ENCODE peak calls at places on chromosome 21, in seven cellular contexts. M is SK-N-SH, F is HCT116, L is K562, Q is H1, S is HepG2, T is GM12878. I is an unnamed sample. For H3K4me1, the result is how much of the 10 kb centered on the place peaks cover.

GRCh38 chr21:38920631-38921398 is 115.1 kb downstream of the ETS2 start:
- DNase-seq in M (no peak), F (no peak), L (no peak), Q (no peak), S (no peak), T (no peak), I (no peak)

GRCh38 chr21:31342328-31342727 is 1.7 kb downstream of the TIAM1 start:
- DNase-seq in M (no peak), F (no peak), L (no peak), Q (no peak), S (no peak), T (no peak), I (no peak)

GRCh38 chr21:26732442-26733221 is 112.6 kb downstream of the ADAMTS1 start:
- DNase-seq in M (peak), F (no peak), L (peak), Q (peak), S (peak), T (no peak), I (peak)

GRCh38 chr21:16125274-16125673 is 395.5 kb downstream of the USP25 start:
- DNase-seq in M (peak), F (no peak), L (no peak), Q (no peak), S (no peak), T (no peak), I (no peak)

GRCh38 chr21:33126569-33126968 is 56.6 kb downstream of the OLIG1 start:
- DNase-seq in M (no peak), F (no peak), L (no peak), Q (no peak), S (no peak), T (no peak), I (no peak)

GRCh38 chr21:31185663-31186062 is 147.4 kb upstream of the KRTAP19-8 start:
- DNase-seq in M (no peak), F (no peak), L (no peak), Q (no peak), S (no peak), T (no peak), I (no peak)

GRCh38 chr21:17391811-17392340 is 121.0 kb upstream of the CXADR start:
- DNase-seq in M (no peak), F (no peak), L (no peak), Q (no peak), S (no peak), T (no peak), I (no peak)

GRCh38 chr21:31429500-31429899 is 85.4 kb upstream of the TIAM1 start:
- DNase-seq in M (no peak), F (no peak), L (peak), Q (no peak), S (no peak), T (no peak), I (no peak)

GRCh38 chr21:13854638-13855037 is 245.1 kb downstream of the POTED start:
- DNase-seq in M (no peak), F (no peak), L (no peak), Q (no peak), S (no peak), T (no peak), I (no peak)

GRCh38 chr21:39087238-39087975 is 95.8 kb downstream of the PSMG1 start:
- DNase-seq in M (no peak), F (no peak), L (no peak), Q (no peak), S (no peak), T (no peak), I (no peak)

GRCh38 chr21:29349702-29350101 is 51.0 kb downstream of the BACH1 start:
- DNase-seq in M (no peak), F (no peak), L (peak), Q (no peak), S (no peak), T (no peak), I (no peak)

GRCh38 chr21:31530918-31531705 is 128.4 kb upstream of the SOD1 start:
- DNase-seq in M (peak), F (no peak), L (no peak), Q (no peak), S (no peak), T (no peak), I (no peak)

GRCh38 chr21:32712043-32712442 is 15.8 kb downstream of the SYNJ1 start:
- DNase-seq in M (no peak), F (no peak), L (no peak), Q (no peak), S (no peak), T (peak), I (no peak)

GRCh38 chr21:32364801-32365200 is 28.0 kb downstream of the URB1 start:
- DNase-seq in M (no peak), F (no peak), L (no peak), Q (no peak), S (peak), T (no peak), I (no peak)

GRCh38 chr21:29721964-29722363 is 217.8 kb downstream of the GRIK1 start:
- DNase-seq in M (no peak), F (no peak), L (peak), Q (no peak), S (no peak), T (no peak), I (no peak)

GRCh38 chr21:25461730-25462129 is 145.6 kb downstream of the MRPL39 start:
- DNase-seq in M (no peak), F (no peak), L (no peak), Q (no peak), S (no peak), T (no peak), I (no peak)

GRCh38 chr21:31326478-31327247 is 17.4 kb downstream of the TIAM1 start:
- DNase-seq in M (no peak), F (no peak), L (no peak), Q (no peak), S (no peak), T (peak), I (no peak)

GRCh38 chr21:35026617-35027557 is 22.2 kb downstream of the RUNX1 start:
- DNase-seq in M (no peak), F (no peak), L (peak), Q (peak), S (peak), T (no peak), I (peak)

GRCh38 chr21:29827236-29827635 is 112.6 kb downstream of the GRIK1 start:
- DNase-seq in M (no peak), F (no peak), L (no peak), Q (no peak), S (no peak), T (no peak), I (no peak)

GRCh38 chr21:36163780-36164426 is 7.3 kb downstream of the DOP1B start:
- DNase-seq in M (no peak), F (no peak), L (no peak), Q (no peak), S (no peak), T (no peak), I (no peak)

GRCh38 chr21:32544697-32545096 is 40.6 kb downstream of the TCP10L start:
- DNase-seq in M (no peak), F (no peak), L (no peak), Q (no peak), S (no peak), T (no peak), I (no peak)

GRCh38 chr21:15552914-15553491 is 176.8 kb upstream of the USP25 start:
- DNase-seq in M (no peak), F (no peak), L (no peak), Q (no peak), S (peak), T (no peak), I (no peak)

GRCh38 chr21:30337644-30338170 is at the start of gene KRTAP27-1:
- DNase-seq in M (no peak), F (no peak), L (no peak), Q (no peak), S (no peak), T (no peak), I (no peak)

GRCh38 chr21:18743523-18743922 is 339.9 kb upstream of the TMPRSS15 start:
- DNase-seq in M (no peak), F (no peak), L (no peak), Q (no peak), S (no peak), T (no peak), I (no peak)

GRCh38 chr21:38440746-38441145 is 57.5 kb downstream of the ERG start:
- DNase-seq in M (no peak), F (no peak), L (peak), Q (no peak), S (peak), T (no peak), I (peak)

GRCh38 chr21:32101206-32101763 is 177.6 kb downstream of the MIS18A start:
- DNase-seq in M (no peak), F (no peak), L (no peak), Q (no peak), S (no peak), T (no peak), I (no peak)

GRCh38 chr21:39788383-39788782 is 43.4 kb downstream of the IGSF5 start:
- DNase-seq in M (peak), F (peak), L (peak), Q (peak), S (peak), T (no peak), I (peak)

GRCh38 chr21:14548751-14549150 is 2.6 kb upstream of the SAMSN1 start:
- DNase-seq in M (no peak), F (no peak), L (no peak), Q (no peak), S (no peak), T (no peak), I (no peak)

GRCh38 chr21:23014021-23014420 is 2015.8 kb downstream of the NCAM2 start:
- DNase-seq in M (no peak), F (no peak), L (no peak), Q (no peak), S (no peak), T (no peak), I (no peak)

GRCh38 chr21:25459993-25460392 is 147.3 kb downstream of the MRPL39 start:
- DNase-seq in M (no peak), F (no peak), L (no peak), Q (no peak), S (no peak), T (no peak), I (no peak)

GRCh38 chr21:25836396-25836795 is 101.6 kb downstream of the GABPA start:
- DNase-seq in M (no peak), F (no peak), L (no peak), Q (no peak), S (no peak), T (no peak), I (no peak)

GRCh38 chr21:32359719-32360260 is 33.0 kb downstream of the URB1 start:
- DNase-seq in M (no peak), F (peak), L (peak), Q (no peak), S (peak), T (no peak), I (no peak)

GRCh38 chr21:34911360-34911759 is 137.7 kb downstream of the RUNX1 start:
- DNase-seq in M (no peak), F (no peak), L (no peak), Q (no peak), S (no peak), T (no peak), I (no peak)

GRCh38 chr21:37281993-37282392 is 14.9 kb upstream of the VPS26C start:
- DNase-seq in M (no peak), F (no peak), L (peak), Q (no peak), S (no peak), T (no peak), I (no peak)

GRCh38 chr21:39737376-39738000 is 7.5 kb upstream of the IGSF5 start:
- DNase-seq in M (no peak), F (no peak), L (no peak), Q (no peak), S (no peak), T (no peak), I (no peak)

GRCh38 chr21:44751799-44752636 is 40.6 kb upstream of the TSPEAR start:
- DNase-seq in M (no peak), F (no peak), L (no peak), Q (no peak), S (no peak), T (no peak), I (no peak)
- H3K9ac ChIP-seq in M (no peak), F (no peak), L (no peak), Q (no peak), S (no peak), T (no peak), I (no peak)

DNA sequence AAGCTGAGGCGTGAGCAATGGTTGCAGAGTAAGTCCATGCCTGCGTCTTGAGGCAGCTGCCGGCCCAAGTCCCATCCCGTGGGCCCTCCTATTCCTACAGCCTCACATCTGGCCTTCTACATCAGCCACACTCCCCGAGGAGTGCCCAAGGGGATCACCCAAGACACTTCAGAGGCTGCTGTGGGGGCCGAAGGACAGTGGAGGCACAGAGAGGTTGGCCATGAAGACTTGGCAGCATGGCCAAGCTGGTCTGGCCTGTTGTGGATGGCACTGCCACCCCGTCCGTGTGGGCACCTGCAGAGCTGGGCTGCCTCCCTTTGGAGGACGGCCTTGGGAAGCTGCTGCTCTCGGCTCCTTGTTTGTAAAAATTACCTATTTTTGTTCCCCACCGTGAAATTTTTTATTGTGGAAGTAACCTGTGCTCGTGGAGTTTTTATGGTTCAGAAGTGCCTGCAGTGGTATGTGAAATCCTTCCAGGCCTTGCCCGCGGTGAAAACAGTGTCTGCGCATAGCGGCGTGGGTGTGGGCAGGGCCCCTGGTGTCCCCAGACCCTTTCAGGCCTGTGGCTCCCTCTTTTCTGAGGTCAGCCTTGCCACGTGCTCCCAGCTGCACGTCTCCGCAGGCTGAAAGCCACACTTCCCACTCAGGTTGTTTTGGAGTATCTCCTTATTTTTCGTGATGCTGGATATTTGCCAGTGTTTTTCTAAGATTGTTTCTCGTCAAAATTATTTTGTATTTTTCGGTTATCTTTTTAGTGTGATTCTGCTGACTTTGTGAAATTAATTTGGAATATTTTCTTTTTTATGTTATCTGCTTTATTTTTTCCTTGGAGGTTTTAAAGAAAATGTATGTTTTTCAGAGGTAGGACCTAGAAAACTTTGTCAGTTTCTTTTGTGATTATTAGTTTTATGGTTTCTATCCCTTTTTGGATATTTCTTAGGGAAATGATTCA is 20.6 kb downstream of the SLX9 start:
- DNase-seq in M (no peak), F (no peak), L (no peak), Q (no peak), S (no peak), T (no peak), I (no peak)
- H3K4me1 ChIP-seq in M (under half), F (under half), L (under half), Q (under half), S (under half), T (under half), I (under half)

GRCh38 chr21:21907271-21907670 is 909.1 kb downstream of the NCAM2 start:
- DNase-seq in M (no peak), F (no peak), L (no peak), Q (no peak), S (no peak), T (no peak), I (no peak)
- TF ChIP-seq YY1 in M (no peak), F (no peak), L (no peak), Q (no peak), S (no peak), T (no peak), I (no peak)

GRCh38 chr21:41381731-41382130 is 19.9 kb downstream of the MX2 start:
- DNase-seq in M (no peak), F (no peak), L (no peak), Q (no peak), S (no peak), T (no peak), I (no peak)
- H3K9ac ChIP-seq in M (no peak), F (no peak), L (no peak), Q (no peak), S (no peak), T (no peak), I (no peak)

GRCh38 chr21:42536601-42537000 is 22.9 kb downstream of the SLC37A1 start:
- DNase-seq in M (no peak), F (no peak), L (no peak), Q (no peak), S (no peak), T (no peak), I (no peak)
- H3K4me1 ChIP-seq in M (under half), F (under half), L (under half), Q (under half), S (under half), T (half or more), I (under half)

GRCh38 chr21:46660505-46660904 is 25.0 kb downstream of the PRMT2 start:
- DNase-seq in M (no peak), F (no peak), L (no peak), Q (no peak), S (no peak), T (no peak), I (no peak)

GRCh38 chr21:46661211-46661625 is 25.7 kb downstream of the PRMT2 start:
- DNase-seq in M (peak), F (no peak), L (no peak), Q (peak), S (no peak), T (no peak), I (peak)

GRCh38 chr21:46661627-46662366 is 26.3 kb downstream of the PRMT2 start:
- DNase-seq in M (peak), F (no peak), L (no peak), Q (no peak), S (no peak), T (no peak), I (no peak)

GRCh38 chr21:46655230-46655629 is 19.8 kb downstream of the PRMT2 start:
- DNase-seq in M (no peak), F (no peak), L (no peak), Q (no peak), S (no peak), T (no peak), I (no peak)

DNA sequence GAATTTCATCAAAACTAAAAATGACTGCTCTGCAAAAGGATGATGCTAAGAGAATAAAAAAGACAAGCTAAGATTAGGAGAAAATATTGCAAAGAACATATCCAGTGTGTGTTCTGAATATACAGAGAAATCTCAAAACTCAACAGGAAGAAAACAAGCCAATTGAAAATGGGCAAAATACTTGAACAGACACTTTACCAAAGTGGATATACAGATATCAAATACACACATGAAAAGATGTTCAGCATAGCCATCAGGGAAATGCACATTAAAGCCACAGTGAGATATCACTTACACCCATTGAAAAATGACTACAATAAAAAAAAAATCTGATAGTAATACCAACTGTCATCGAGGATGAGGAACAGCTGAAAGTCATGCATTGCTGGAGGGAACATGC is 21.3 kb downstream of the PRMT2 start:
- DNase-seq in M (no peak), F (no peak), L (no peak), Q (no peak), S (no peak), T (no peak), I (no peak)
- TF ChIP-seq YY1 in M (no peak), F (no peak), L (no peak), Q (no peak), S (no peak), T (no peak), I (no peak)